ENCODE peak calls at places on chromosomes 7 and 10, in six cellular contexts. G, L, W, P, E and R are unnamed samples.

GRCh38 chr10:78457804-78458483 is 424.3 kb downstream of the RPS24 start:
- DNase-seq in G (no peak), L (no peak), W (no peak), P (no peak), E (no peak), R (no peak)

GRCh38 chr7:101031082-101031481 is 11.2 kb downstream of the MUC17 start:
- DNase-seq in G (no peak), L (no peak), W (no peak), P (no peak), E (no peak), R (no peak)

GRCh38 chr7:115707684-115708341 is 322.8 kb downstream of the TFEC start:
- DNase-seq in G (no peak), L (peak; percentile 72), W (no peak), P (no peak), E (no peak), R (no peak)

GRCh38 chr10:59227136-59227673 is 50.8 kb downstream of the PHYHIPL start:
- DNase-seq in G (no peak), L (no peak), W (no peak), P (no peak), E (no peak), R (no peak)

GRCh38 chr10:93071674-93072224 is 1.9 kb upstream of the CYP26A1 start:
- DNase-seq in G (no peak), L (no peak), W (no peak), P (no peak), E (no peak), R (peak; percentile 18)

GRCh38 chr7:48255046-48255445 is 83.8 kb downstream of the ABCA13 start:
- DNase-seq in G (peak; percentile 37), L (no peak), W (no peak), P (no peak), E (no peak), R (no peak)

GRCh38 chr7:120033114-120033513 is 239.9 kb upstream of the KCND2 start:
- DNase-seq in G (no peak), L (no peak), W (no peak), P (no peak), E (no peak), R (peak; percentile 19)

GRCh38 chr7:35707422-35707821 is 12.5 kb upstream of the HERPUD2 start:
- DNase-seq in G (no peak), L (no peak), W (no peak), P (no peak), E (no peak), R (no peak)

GRCh38 chr7:30142710-30143109 is 7.9 kb downstream of the MTURN start:
- DNase-seq in G (no peak), L (no peak), W (no peak), P (no peak), E (no peak), R (no peak)

GRCh38 chr10:35635576-35635975 is 6.5 kb downstream of the FZD8 start:
- DNase-seq in G (peak; percentile 32), L (peak; percentile 57), W (no peak), P (no peak), E (peak; percentile 46), R (peak; percentile 71)

GRCh38 chr7:23000597-23001360 is 13.2 kb downstream of the HYCC1 start:
- DNase-seq in G (no peak), L (no peak), W (no peak), P (no peak), E (no peak), R (no peak)

GRCh38 chr10:103284170-103284569 is 7.2 kb downstream of the INA start:
- DNase-seq in G (no peak), L (no peak), W (no peak), P (no peak), E (no peak), R (peak; percentile 29)

GRCh38 chr7:76149847-76150691 is 51.6 kb upstream of the SRRM3 start:
- DNase-seq in G (no peak), L (no peak), W (no peak), P (no peak), E (no peak), R (no peak)

GRCh38 chr10:21399392-21400015 is 126.0 kb downstream of the SKIDA1 start:
- DNase-seq in G (no peak), L (no peak), W (no peak), P (no peak), E (no peak), R (no peak)

GRCh38 chr7:66043681-66044497 is 31.7 kb upstream of the ASL start:
- DNase-seq in G (no peak), L (no peak), W (peak; percentile 26), P (no peak), E (peak; percentile 12), R (no peak)